ENCODE peak calls at places on chromosomes 16 and 17, in four cellular contexts. B is GM12878, A is GM23338, D is A549. F is an unnamed sample.

GRCh38 chr16:11684231-11685025 is 16.2 kb downstream of the SNN start:
- DNase-seq in B (no peak), A (no peak), D (no peak), F (no peak)

GRCh38 chr17:65856865-65857264 is 295.4 kb upstream of the AXIN2 start:
- DNase-seq in B (no peak), A (no peak), D (no peak), F (no peak)

GRCh38 chr17:71530227-71530626 is 590.6 kb upstream of the SOX9 start:
- DNase-seq in B (no peak), A (no peak), D (no peak), F (no peak)

GRCh38 chr17:2138318-2138717 is 83.4 kb downstream of the HIC1 start:
- DNase-seq in B (peak; percentile 60), A (no peak), D (no peak), F (no peak)

GRCh38 chr16:85301171-85301690 is 189.0 kb upstream of the CIBAR2 start:
- DNase-seq in B (no peak), A (no peak), D (no peak), F (no peak)

GRCh38 chr17:55783684-55784245 is 32.9 kb downstream of the PCTP start:
- DNase-seq in B (no peak), A (no peak), D (no peak), F (no peak)

GRCh38 chr17:30002088-30002487 is 60.7 kb downstream of the EFCAB5 start:
- DNase-seq in B (no peak), A (no peak), D (no peak), F (no peak)

GRCh38 chr17:78839173-78839761 is 1.3 kb downstream of the USP36 start:
- DNase-seq in B (no peak), A (no peak), D (peak; percentile 46), F (no peak)

GRCh38 chr16:82368041-82368440 is 198.0 kb upstream of the MPHOSPH6 start:
- DNase-seq in B (no peak), A (peak; percentile 66), D (peak; percentile 13), F (peak; percentile 40)

GRCh38 chr17:81346908-81347349 is 48.3 kb upstream of the BAHCC1 start:
- DNase-seq in B (no peak), A (no peak), D (no peak), F (no peak)

GRCh38 chr17:59725691-59726090 is 18.2 kb downstream of the VMP1 start:
- DNase-seq in B (no peak), A (no peak), D (no peak), F (peak; percentile 68)

GRCh38 chr16:12569061-12569460 is 234.6 kb downstream of the CPPED1 start:
- DNase-seq in B (no peak), A (no peak), D (no peak), F (no peak)

GRCh38 chr17:13587487-13588338 is 14.0 kb downstream of the HS3ST3A1 start:
- DNase-seq in B (no peak), A (no peak), D (no peak), F (no peak)

GRCh38 chr17:73643012-73643845 is 1.0 kb downstream of the SDK2 start:
- DNase-seq in B (no peak), A (peak; percentile 61), D (peak; percentile 90), F (no peak)

GRCh38 chr16:64242510-64242909 is 879.4 kb downstream of the CDH11 start:
- DNase-seq in B (no peak), A (no peak), D (no peak), F (no peak)

GRCh38 chr16:12558641-12559040 is 245.0 kb downstream of the CPPED1 start:
- DNase-seq in B (no peak), A (peak; percentile 17), D (no peak), F (peak; percentile 35)

GRCh38 chr16:3712830-3713476 is 4.4 kb downstream of the TRAP1 start:
- DNase-seq in B (no peak), A (peak; percentile 21), D (no peak), F (peak; percentile 66)

GRCh38 chr16:83843657-83844056 is 35.9 kb downstream of the HSBP1 start:
- DNase-seq in B (no peak), A (peak; percentile 55), D (no peak), F (no peak)

GRCh38 chr16:1280783-1281182 is 24.9 kb downstream of the TPSD1 start:
- DNase-seq in B (no peak), A (no peak), D (no peak), F (no peak)

GRCh38 chr17:19311421-19312215 is 50.9 kb downstream of the B9D1 start:
- DNase-seq in B (no peak), A (no peak), D (no peak), F (no peak)

GRCh38 chr16:86498661-86499493 is 11.4 kb upstream of the FOXF1 start:
- DNase-seq in B (no peak), A (no peak), D (no peak), F (no peak)

GRCh38 chr16:12532871-12533610 is 270.6 kb downstream of the CPPED1 start:
- DNase-seq in B (no peak), A (no peak), D (no peak), F (no peak)

GRCh38 chr17:7355053-7355452 is at the start of gene TMEM95:
- DNase-seq in B (no peak), A (no peak), D (no peak), F (no peak)

GRCh38 chr17:65920996-65921395 is 270.9 kb downstream of the CEP112 start:
- DNase-seq in B (no peak), A (peak; percentile 4), D (no peak), F (peak; percentile 20)

GRCh38 chr16:8299635-8300034 is 290.7 kb downstream of the TMEM114 start:
- DNase-seq in B (no peak), A (no peak), D (no peak), F (no peak)

GRCh38 chr17:2237960-2238359 is 65.6 kb downstream of the SMG6 start:
- DNase-seq in B (no peak), A (no peak), D (no peak), F (no peak)

GRCh38 chr17:42414782-42415409 is 8.2 kb downstream of the CAVIN1 start:
- DNase-seq in B (no peak), A (no peak), D (no peak), F (no peak)

GRCh38 chr16:57043248-57043647 is 49.1 kb upstream of the CPNE2 start:
- DNase-seq in B (no peak), A (no peak), D (no peak), F (no peak)

GRCh38 chr17:79844869-79845600 is 5.8 kb upstream of the CBX4 start:
- DNase-seq in B (no peak), A (peak; percentile 78), D (peak; percentile 92), F (peak; percentile 74)

GRCh38 chr17:64130559-64131001 is 636 bp upstream of the ERN1 start:
- DNase-seq in B (peak; percentile 68), A (no peak), D (no peak), F (no peak)

GRCh38 chr17:38674013-38674748 is 576 bp downstream of the EPOP start:
- DNase-seq in B (no peak), A (peak; percentile 53), D (peak; percentile 35), F (no peak)

GRCh38 chr17:33732116-33732515 is 439.0 kb upstream of the ASIC2 start:
- DNase-seq in B (no peak), A (peak; percentile 75), D (peak; percentile 18), F (peak; percentile 3)

DNA sequence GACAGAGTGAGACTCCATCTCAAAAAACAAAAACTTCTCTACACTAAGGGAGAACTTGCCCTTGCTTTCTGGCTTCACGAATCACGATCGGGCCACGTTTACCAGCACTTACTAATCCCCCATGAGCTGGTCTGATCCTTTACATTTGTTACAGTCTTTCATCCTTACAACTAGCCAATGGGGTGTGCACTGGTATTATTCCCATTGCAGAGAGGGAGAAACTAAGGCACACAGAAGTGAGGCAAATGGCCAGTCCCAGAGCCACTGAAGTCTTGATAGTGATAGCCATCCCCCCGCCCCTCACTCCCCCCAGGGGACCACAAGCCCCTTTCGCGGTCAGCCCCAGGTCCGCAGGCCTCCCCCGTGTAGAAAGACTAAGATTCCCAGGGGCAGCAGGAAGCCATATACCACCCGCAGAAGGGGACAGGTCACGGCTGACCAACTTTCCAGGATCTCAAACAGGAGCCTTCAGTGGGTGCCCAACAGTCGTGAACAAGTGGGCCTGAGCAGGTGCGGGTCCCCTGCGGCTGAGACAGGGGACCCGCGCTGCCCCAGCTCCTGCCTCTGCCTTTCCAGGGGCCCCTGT is 828 bp downstream of the NATD1 start:
- DNase-seq in B (no peak), A (no peak), D (no peak), F (no peak)
- TF ChIP-seq JUNB in B (no peak), A (no peak), D (no peak), F (no peak)

GRCh38 chr17:46787478-46787877 is 31.0 kb downstream of the WNT3 start:
- DNase-seq in B (no peak), A (no peak), D (no peak), F (no peak)
- TF ChIP-seq JUNB in B (no peak), A (no peak), D (no peak), F (no peak)

GRCh38 chr16:78695371-78695770 is 595.9 kb downstream of the WWOX start:
- DNase-seq in B (no peak), A (no peak), D (no peak), F (no peak)
- TF ChIP-seq JUNB in B (no peak), A (no peak), D (no peak), F (no peak)

GRCh38 chr17:48429638-48430586 is at the start of gene SKAP1:
- DNase-seq in B (no peak), A (peak; percentile 71), D (no peak), F (no peak)
- TF ChIP-seq JUNB in B (no peak), A (no peak), D (no peak), F (no peak)

GRCh38 chr16:66289986-66290385 is 76.5 kb upstream of the CDH5 start:
- DNase-seq in B (no peak), A (no peak), D (no peak), F (no peak)

GRCh38 chr16:66287416-66287815 is 79.1 kb upstream of the CDH5 start:
- DNase-seq in B (no peak), A (no peak), D (no peak), F (no peak)

GRCh38 chr16:66289051-66289680 is 77.3 kb upstream of the CDH5 start:
- DNase-seq in B (no peak), A (no peak), D (no peak), F (no peak)

GRCh38 chr16:66286527-66286926 is 80.0 kb upstream of the CDH5 start:
- DNase-seq in B (no peak), A (no peak), D (no peak), F (no peak)

GRCh38 chr16:66287916-66288315 is 78.6 kb upstream of the CDH5 start:
- DNase-seq in B (no peak), A (no peak), D (no peak), F (no peak)
- TF ChIP-seq JUNB in B (no peak), A (no peak), D (no peak), F (no peak)

GRCh38 chr16:50202926-50203624 is 50.0 kb downstream of the TENT4B start:
- DNase-seq in B (no peak), A (no peak), D (peak; percentile 76), F (peak; percentile 92)
- TF ChIP-seq JUNB in B (no peak), A (no peak), D (peak; percentile 56), F (peak; percentile 72)

DNA sequence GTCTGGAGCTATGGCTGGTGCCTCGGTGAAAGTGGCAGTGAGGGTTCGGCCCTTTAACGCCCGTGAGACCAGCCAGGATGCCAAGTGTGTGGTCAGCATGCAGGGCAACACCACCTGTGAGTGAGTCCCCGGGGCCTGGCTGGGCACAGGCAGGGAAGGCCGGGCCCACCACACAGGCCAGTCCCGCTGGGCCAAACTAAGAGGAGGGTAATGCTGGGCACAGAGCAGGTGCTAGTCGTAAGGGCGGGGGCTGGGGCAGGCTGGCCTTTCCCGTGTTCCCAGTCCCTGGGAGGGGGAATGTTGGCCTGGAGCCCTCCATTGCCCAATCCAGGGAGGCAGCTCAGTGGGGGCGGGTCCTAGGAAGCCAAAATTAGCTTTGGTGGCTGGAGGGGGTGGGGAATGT is 2.5 kb downstream of the KIF1C start:
- DNase-seq in B (no peak), A (peak; percentile 23), D (no peak), F (no peak)
- TF ChIP-seq JUNB in B (no peak), A (no peak), D (no peak), F (no peak)